ENCODE peak calls at places on chromosome 3, in four cellular contexts. F, L, Z and D are unnamed samples.

GRCh38 chr3:41141431-41142164 is 57.7 kb upstream of the CTNNB1 start:
- DNase-seq in L (no peak), F (no peak), Z (no peak), D (no peak)

GRCh38 chr3:143241556-143241955 is 122.0 kb downstream of the CHST2 start:
- DNase-seq in F (no peak), L (no peak), Z (no peak), D (no peak)

GRCh38 chr3:171880471-171880870 is 37.3 kb downstream of the TMEM212 start:
- DNase-seq in F (no peak), L (no peak), Z (no peak), D (no peak)

GRCh38 chr3:28903171-28903601 is 377.7 kb upstream of the RBMS3 start:
- DNase-seq in L (no peak), F (no peak), Z (no peak), D (peak)

GRCh38 chr3:157782236-157782635 is 279.0 kb upstream of the VEPH1 start:
- DNase-seq in Z (no peak), L (no peak), F (no peak), D (no peak)

GRCh38 chr3:13380991-13381390 is 39.1 kb downstream of the NUP210 start:
- DNase-seq in L (no peak), Z (no peak), F (no peak), D (no peak)

GRCh38 chr3:155853214-155854146 is 747 bp downstream of the SLC33A1 start:
- DNase-seq in Z (peak), L (peak), F (no peak), D (no peak)

GRCh38 chr3:132709761-132710160 is 12.4 kb downstream of the NPHP3 start:
- DNase-seq in L (no peak), F (no peak), Z (no peak), D (no peak)

GRCh38 chr3:7585052-7585451 is 724.1 kb downstream of the GRM7 start:
- DNase-seq in L (no peak), Z (no peak), F (no peak), D (no peak)

GRCh38 chr3:187208159-187208558 is 10.9 kb downstream of the RTP1 start:
- DNase-seq in L (no peak), Z (no peak), F (no peak), D (no peak)

GRCh38 chr3:77179762-77180161 is 139.9 kb downstream of the ROBO2 start:
- DNase-seq in F (no peak), L (no peak), Z (no peak), D (no peak)

GRCh38 chr3:135965129-135965505 is 411 bp upstream of the PPP2R3A start:
- DNase-seq in F (no peak), Z (no peak), L (no peak), D (no peak)

GRCh38 chr3:124401841-124402240 is 328.4 kb upstream of the UMPS start:
- DNase-seq in Z (no peak), L (no peak), F (no peak), D (no peak)

GRCh38 chr3:106332884-106333283 is 464.1 kb upstream of the CBLB start:
- DNase-seq in F (no peak), L (peak), Z (no peak), D (no peak)

GRCh38 chr3:88113311-88114162 is 36.2 kb upstream of the C3orf38 start:
- DNase-seq in F (peak), Z (peak), L (peak), D (no peak)

GRCh38 chr3:80331768-80332167 is 564.0 kb upstream of the ROBO1 start:
- DNase-seq in Z (no peak), F (no peak), L (no peak), D (no peak)

GRCh38 chr3:190446492-190447301 is 3.0 kb downstream of the TMEM207 start:
- DNase-seq in F (no peak), L (no peak), Z (no peak), D (no peak)

GRCh38 chr3:46098319-46098761 is 71.1 kb upstream of the XCR1 start:
- DNase-seq in F (no peak), L (no peak), Z (no peak), D (no peak)

GRCh38 chr3:106745344-106746168 is 631.7 kb upstream of the CCDC54 start:
- DNase-seq in L (no peak), Z (no peak), F (no peak), D (no peak)

GRCh38 chr3:51710631-51711351 is 3.9 kb downstream of the GRM2 start:
- DNase-seq in F (no peak), L (no peak), Z (no peak), D (no peak)

GRCh38 chr3:153293222-153293621 is 131.2 kb downstream of the RAP2B start:
- DNase-seq in L (no peak), F (no peak), Z (no peak), D (no peak)

GRCh38 chr3:197508511-197508910 is 47.3 kb downstream of the BDH1 start:
- DNase-seq in F (no peak), Z (no peak), L (no peak), D (no peak)

GRCh38 chr3:908839-909238 is 184.0 kb upstream of the CNTN6 start:
- DNase-seq in Z (no peak), L (no peak), F (peak), D (no peak)

GRCh38 chr3:48595526-48596121 is 495 bp upstream of the COL7A1 start:
- DNase-seq in F (peak), L (no peak), Z (no peak), D (no peak)

GRCh38 chr3:133408366-133408765 is 8.5 kb downstream of the BFSP2 start:
- DNase-seq in L (no peak), F (no peak), Z (no peak), D (no peak)

GRCh38 chr3:174821477-174821876 is 37.7 kb upstream of the NAALADL2 start:
- DNase-seq in Z (no peak), F (no peak), L (no peak), D (no peak)

GRCh38 chr3:16468114-16469098 is 45.1 kb downstream of the RFTN1 start:
- DNase-seq in F (no peak), L (no peak), Z (no peak), D (no peak)

GRCh38 chr3:141151439-141151838 is 80.2 kb upstream of the PXYLP1 start:
- DNase-seq in Z (no peak), F (no peak), L (no peak), D (no peak)

GRCh38 chr3:195763843-195764825 is 43.4 kb downstream of the MUC20 start:
- DNase-seq in F (no peak), L (no peak), Z (no peak), D (no peak)

GRCh38 chr3:15660055-15660940 is 58.8 kb downstream of the BTD start:
- DNase-seq in Z (no peak), F (no peak), L (no peak), D (no peak)